ENCODE peak calls at places on chromosomes 3 and 15, in eight cellular contexts. V, P, U, C, I, O, Z and B are unnamed samples.

GRCh38 chr3:86793786-86794185 is 197.2 kb downstream of the VGLL3 start:
- DNase-seq in V (no peak), P (no peak), U (no peak), C (no peak), I (no peak), O (peak; percentile 42), Z (no peak), B (no peak)

GRCh38 chr3:46067401-46067800 is 40.1 kb upstream of the XCR1 start:
- DNase-seq in V (no peak), P (no peak), U (no peak), C (no peak), I (no peak), O (no peak), Z (no peak), B (no peak)

GRCh38 chr3:170387952-170388351 is 30.4 kb downstream of the SKIL start:
- DNase-seq in V (no peak), P (no peak), U (no peak), C (no peak), I (no peak), O (no peak), Z (no peak), B (no peak)

GRCh38 chr15:34436956-34437442 is 609 bp downstream of the GOLGA8A start:
- DNase-seq in V (peak; percentile 30), P (peak; percentile 42), U (peak; percentile 52), C (peak; percentile 36), I (peak; percentile 60), O (no peak), Z (no peak), B (peak; percentile 3)

GRCh38 chr3:42778644-42779043 is 5.6 kb upstream of the CCDC13 start:
- DNase-seq in V (no peak), P (no peak), U (no peak), C (no peak), I (no peak), O (peak; percentile 58), Z (no peak), B (no peak)

GRCh38 chr15:47820780-47821319 is 103.5 kb downstream of the SEMA6D start:
- DNase-seq in V (no peak), P (no peak), U (no peak), C (no peak), I (no peak), O (no peak), Z (no peak), B (no peak)

GRCh38 chr3:112752092-112752512 is 94.6 kb downstream of the CD200R1L start:
- DNase-seq in V (no peak), P (no peak), U (no peak), C (no peak), I (no peak), O (no peak), Z (peak; percentile 52), B (no peak)

GRCh38 chr15:90266061-90266431 is 574 bp downstream of the NGRN start:
- DNase-seq in V (no peak), P (no peak), U (peak; percentile 45), C (no peak), I (no peak), O (no peak), Z (peak; percentile 32), B (peak; percentile 62)

GRCh38 chr15:73110246-73110645 is 58.0 kb downstream of the NEO1 start:
- DNase-seq in V (no peak), P (no peak), U (no peak), C (no peak), I (no peak), O (no peak), Z (no peak), B (no peak)

GRCh38 chr3:52108302-52109232 is 45.7 kb downstream of the POC1A start:
- DNase-seq in V (no peak), P (no peak), U (no peak), C (no peak), I (no peak), O (peak; percentile 52), Z (no peak), B (no peak)

GRCh38 chr3:39744746-39745145 is 64.7 kb upstream of the MYRIP start:
- DNase-seq in V (no peak), P (no peak), U (no peak), C (no peak), I (no peak), O (no peak), Z (no peak), B (no peak)

GRCh38 chr3:22117751-22118346 is 366.8 kb upstream of the ZNF385D start:
- DNase-seq in V (no peak), P (no peak), U (no peak), C (no peak), I (no peak), O (no peak), Z (peak; percentile 14), B (peak; percentile 19)

GRCh38 chr3:129908417-129908816 is 14.9 kb upstream of the TMCC1 start:
- DNase-seq in V (no peak), P (peak; percentile 20), U (no peak), C (no peak), I (no peak), O (no peak), Z (no peak), B (no peak)

GRCh38 chr3:182597621-182598041 is 195.7 kb upstream of the ATP11B start:
- DNase-seq in V (no peak), P (no peak), U (no peak), C (no peak), I (no peak), O (no peak), Z (no peak), B (no peak)

GRCh38 chr3:61777483-61777882 is 216.1 kb downstream of the PTPRG start:
- DNase-seq in V (no peak), P (no peak), U (no peak), C (no peak), I (no peak), O (no peak), Z (no peak), B (no peak)

GRCh38 chr3:41095702-41096101 is 103.6 kb upstream of the CTNNB1 start:
- DNase-seq in V (no peak), P (no peak), U (no peak), C (no peak), I (no peak), O (no peak), Z (no peak), B (no peak)

GRCh38 chr3:133506215-133506901 is 67.1 kb upstream of the CDV3 start:
- DNase-seq in V (no peak), P (no peak), U (no peak), C (peak; percentile 8), I (peak; percentile 20), O (no peak), Z (no peak), B (no peak)

GRCh38 chr3:56782215-56782614 is 19.5 kb downstream of the ARHGEF3 start:
- DNase-seq in V (no peak), P (no peak), U (no peak), C (no peak), I (no peak), O (no peak), Z (no peak), B (no peak)